ENCODE peak calls at places on chromosomes 1 and 21, in eight cellular contexts. N, W, A, M, S, C, I and B are unnamed samples.

GRCh38 chr1:65330822-65331221 is 21.5 kb downstream of the DNAJC6 start:
- DNase-seq in N (no peak), W (no peak), A (no peak), M (no peak), S (no peak), C (no peak), I (no peak), B (no peak)

GRCh38 chr1:39917825-39918224 is 16.1 kb upstream of the MYCL start:
- DNase-seq in N (no peak), W (no peak), A (no peak), M (no peak), S (no peak), C (no peak), I (no peak), B (no peak)

GRCh38 chr21:15894596-15894995 is 164.8 kb downstream of the USP25 start:
- DNase-seq in N (no peak), W (no peak), A (no peak), M (no peak), S (no peak), C (no peak), I (no peak), B (no peak)

GRCh38 chr1:213180833-213181232 is 129.8 kb downstream of the RPS6KC1 start:
- DNase-seq in N (no peak), W (no peak), A (no peak), M (no peak), S (no peak), C (no peak), I (no peak), B (no peak)

GRCh38 chr21:42348762-42349161 is 2.0 kb downstream of the TFF2 start:
- DNase-seq in N (peak), W (no peak), A (no peak), M (no peak), S (no peak), C (no peak), I (no peak), B (no peak)

GRCh38 chr1:223776075-223776814 is 63.9 kb downstream of the CAPN2 start:
- DNase-seq in N (no peak), W (no peak), A (no peak), M (peak), S (peak), C (no peak), I (no peak), B (peak)

GRCh38 chr1:16716691-16717173 is 23.6 kb upstream of the RNU1-4 start:
- DNase-seq in N (peak), W (no peak), A (peak), M (no peak), S (no peak), C (no peak), I (no peak), B (peak)

GRCh38 chr1:229993060-229993459 is 74.0 kb upstream of the GALNT2 start:
- DNase-seq in N (no peak), W (no peak), A (no peak), M (no peak), S (no peak), C (no peak), I (no peak), B (no peak)

GRCh38 chr21:26766826-26767325 is 78.3 kb downstream of the ADAMTS1 start:
- DNase-seq in N (no peak), W (no peak), A (no peak), M (no peak), S (no peak), C (no peak), I (no peak), B (no peak)

GRCh38 chr1:38507563-38507962 is 352.0 kb downstream of the RRAGC start:
- DNase-seq in N (no peak), W (no peak), A (no peak), M (no peak), S (no peak), C (no peak), I (no peak), B (no peak)

GRCh38 chr21:15289896-15290841 is 225.4 kb upstream of the NRIP1 start:
- DNase-seq in N (no peak), W (peak), A (no peak), M (no peak), S (peak), C (peak), I (no peak), B (no peak)

GRCh38 chr21:31117046-31117916 is 79.0 kb upstream of the KRTAP19-8 start:
- DNase-seq in N (no peak), W (no peak), A (no peak), M (no peak), S (no peak), C (no peak), I (no peak), B (no peak)

GRCh38 chr21:45532826-45533730 is 9.2 kb downstream of the SLC19A1 start:
- DNase-seq in N (peak), W (peak), A (no peak), M (peak), S (no peak), C (no peak), I (peak), B (no peak)

GRCh38 chr1:151739590-151740355 is 18.5 kb downstream of the RIIAD1 start:
- DNase-seq in N (no peak), W (no peak), A (no peak), M (no peak), S (peak), C (no peak), I (no peak), B (no peak)

GRCh38 chr1:26278835-26279597 is 870 bp upstream of the SH3BGRL3 start:
- DNase-seq in N (peak), W (peak), A (no peak), M (peak), S (no peak), C (no peak), I (no peak), B (peak)

GRCh38 chr1:236280438-236281285 is 1.1 kb downstream of the ERO1B start:
- DNase-seq in N (peak), W (no peak), A (peak), M (peak), S (peak), C (no peak), I (no peak), B (peak)

GRCh38 chr1:225207791-225208190 is 220.0 kb downstream of the LBR start:
- DNase-seq in N (no peak), W (no peak), A (no peak), M (no peak), S (no peak), C (no peak), I (no peak), B (no peak)

GRCh38 chr21:15063081-15063820 is 1.5 kb downstream of the NRIP1 start:
- DNase-seq in N (no peak), W (no peak), A (no peak), M (no peak), S (peak), C (no peak), I (no peak), B (no peak)

GRCh38 chr1:21666572-21667320 is 2.4 kb downstream of the RAP1GAP start:
- DNase-seq in N (no peak), W (no peak), A (no peak), M (no peak), S (no peak), C (no peak), I (no peak), B (no peak)

GRCh38 chr1:171217658-171218443 is 30.4 kb upstream of the FMO1 start:
- DNase-seq in N (no peak), W (no peak), A (no peak), M (no peak), S (no peak), C (no peak), I (no peak), B (no peak)

GRCh38 chr1:167076136-167076710 is 14.0 kb downstream of the GPA33 start:
- DNase-seq in N (no peak), W (no peak), A (no peak), M (no peak), S (no peak), C (no peak), I (no peak), B (no peak)

GRCh38 chr1:95388041-95388440 is 154.0 kb downstream of the RWDD3 start:
- DNase-seq in N (no peak), W (no peak), A (no peak), M (no peak), S (no peak), C (no peak), I (no peak), B (no peak)

GRCh38 chr1:168676029-168676812 is 52.8 kb downstream of the DPT start:
- DNase-seq in N (no peak), W (no peak), A (no peak), M (no peak), S (no peak), C (no peak), I (no peak), B (no peak)

GRCh38 chr1:231986631-231987291 is 360.2 kb downstream of the DISC1 start:
- DNase-seq in N (no peak), W (no peak), A (no peak), M (no peak), S (peak), C (no peak), I (no peak), B (no peak)

GRCh38 chr1:162197615-162198497 is 128.4 kb downstream of the NOS1AP start:
- DNase-seq in N (no peak), W (no peak), A (no peak), M (no peak), S (no peak), C (no peak), I (no peak), B (no peak)

GRCh38 chr1:1021860-1022259 is 1.9 kb downstream of the AGRN start:
- DNase-seq in N (no peak), W (peak), A (no peak), M (no peak), S (no peak), C (no peak), I (no peak), B (no peak)

GRCh38 chr1:18400347-18401102 is 80.2 kb upstream of the KLHDC7A start:
- DNase-seq in N (no peak), W (no peak), A (no peak), M (no peak), S (no peak), C (no peak), I (no peak), B (no peak)

GRCh38 chr1:82919828-82920227 is 1079.1 kb downstream of the TTLL7 start:
- DNase-seq in N (no peak), W (no peak), A (no peak), M (no peak), S (no peak), C (no peak), I (no peak), B (no peak)

GRCh38 chr1:160189649-160190625 is at the start of gene CASQ1:
- DNase-seq in N (peak), W (no peak), A (no peak), M (no peak), S (no peak), C (no peak), I (no peak), B (no peak)

GRCh38 chr1:41381691-41382530 is 20.7 kb downstream of the FOXO6 start:
- DNase-seq in N (peak), W (peak), A (no peak), M (no peak), S (peak), C (no peak), I (no peak), B (no peak)

GRCh38 chr1:153542956-153543737 is 2.4 kb upstream of the S100A5 start:
- DNase-seq in N (peak), W (no peak), A (no peak), M (no peak), S (no peak), C (no peak), I (no peak), B (no peak)